ENCODE peak calls at places on chromosomes 11 and 22, in eight cellular contexts. One of them, this sample, is unnamed.

GRCh38 chr11:33410086-33410765 is 153.0 kb downstream of the HIPK3 start:
- DNase-seq in ACHN: no peak
- DNase-seq in HL-60: no peak
- DNase-seq in Right ventricle myocardium superior: no peak
- DNase-seq in HS-27A: no peak
- DNase-seq in GOT3: no peak
- DNase-seq in HEK293T: no peak
- DNase-seq in heart right ventricle: no peak
- DNase-seq in this sample: no peak

GRCh38 chr11:746289-747175 is 732 bp upstream of the TALDO1 start:
- DNase-seq in ACHN: no peak
- DNase-seq in HL-60: no peak
- DNase-seq in Right ventricle myocardium superior: no peak
- DNase-seq in HS-27A: no peak
- DNase-seq in GOT3: no peak
- DNase-seq in HEK293T: no peak
- DNase-seq in heart right ventricle: no peak
- DNase-seq in this sample: peak; percentile 46

GRCh38 chr11:67393990-67394389 is 2.2 kb downstream of the RAD9A start:
- DNase-seq in ACHN: no peak
- DNase-seq in HL-60: no peak
- DNase-seq in Right ventricle myocardium superior: no peak
- DNase-seq in HS-27A: no peak
- DNase-seq in GOT3: no peak
- DNase-seq in HEK293T: no peak
- DNase-seq in heart right ventricle: no peak
- DNase-seq in this sample: no peak

GRCh38 chr11:1196516-1197391 is 26.1 kb upstream of the MUC5B start:
- DNase-seq in ACHN: no peak
- DNase-seq in HL-60: no peak
- DNase-seq in Right ventricle myocardium superior: peak; percentile 37
- DNase-seq in HS-27A: no peak
- DNase-seq in GOT3: no peak
- DNase-seq in HEK293T: no peak
- DNase-seq in heart right ventricle: peak; percentile 1
- DNase-seq in this sample: no peak

GRCh38 chr11:105719073-105719846 is 109.4 kb downstream of the GRIA4 start:
- DNase-seq in ACHN: peak; percentile 63
- DNase-seq in HL-60: no peak
- DNase-seq in Right ventricle myocardium superior: no peak
- DNase-seq in HS-27A: peak; percentile 3
- DNase-seq in GOT3: no peak
- DNase-seq in HEK293T: peak; percentile 6
- DNase-seq in heart right ventricle: no peak
- DNase-seq in this sample: peak; percentile 88

GRCh38 chr11:66727282-66727882 is 1.6 kb downstream of the SPTBN2 start:
- DNase-seq in ACHN: peak; percentile 12
- DNase-seq in HL-60: peak; percentile 35
- DNase-seq in Right ventricle myocardium superior: no peak
- DNase-seq in HS-27A: no peak
- DNase-seq in GOT3: no peak
- DNase-seq in HEK293T: peak; percentile 54
- DNase-seq in heart right ventricle: no peak
- DNase-seq in this sample: no peak

GRCh38 chr11:57116654-57117053 is 65.1 kb upstream of the LRRC55 start:
- DNase-seq in ACHN: peak; percentile 37
- DNase-seq in HL-60: no peak
- DNase-seq in Right ventricle myocardium superior: peak; percentile 44
- DNase-seq in HS-27A: peak; percentile 52
- DNase-seq in GOT3: no peak
- DNase-seq in HEK293T: peak; percentile 41
- DNase-seq in heart right ventricle: peak; percentile 23
- DNase-seq in this sample: peak; percentile 31

GRCh38 chr11:118690553-118691304 is 11.3 kb upstream of the TREH start:
- DNase-seq in ACHN: no peak
- DNase-seq in HL-60: no peak
- DNase-seq in Right ventricle myocardium superior: no peak
- DNase-seq in HS-27A: no peak
- DNase-seq in GOT3: no peak
- DNase-seq in HEK293T: no peak
- DNase-seq in heart right ventricle: no peak
- DNase-seq in this sample: no peak

GRCh38 chr11:116736763-116737162 is 36.0 kb downstream of the BUD13 start:
- DNase-seq in ACHN: no peak
- DNase-seq in HL-60: no peak
- DNase-seq in Right ventricle myocardium superior: no peak
- DNase-seq in HS-27A: no peak
- DNase-seq in GOT3: no peak
- DNase-seq in HEK293T: peak; percentile 44
- DNase-seq in heart right ventricle: no peak
- DNase-seq in this sample: no peak

GRCh38 chr11:59818572-59818971 is 8.0 kb upstream of the MRPL16 start:
- DNase-seq in ACHN: no peak
- DNase-seq in HL-60: no peak
- DNase-seq in Right ventricle myocardium superior: no peak
- DNase-seq in HS-27A: no peak
- DNase-seq in GOT3: no peak
- DNase-seq in HEK293T: no peak
- DNase-seq in heart right ventricle: no peak
- DNase-seq in this sample: no peak

GRCh38 chr11:72599325-72600117 is 74.7 kb downstream of the PDE2A start:
- DNase-seq in ACHN: no peak
- DNase-seq in HL-60: no peak
- DNase-seq in Right ventricle myocardium superior: no peak
- DNase-seq in HS-27A: no peak
- DNase-seq in GOT3: no peak
- DNase-seq in HEK293T: no peak
- DNase-seq in heart right ventricle: no peak
- DNase-seq in this sample: peak; percentile 4

GRCh38 chr22:40691532-40691931 is 12.2 kb downstream of the MCHR1 start:
- DNase-seq in ACHN: no peak
- DNase-seq in HL-60: no peak
- DNase-seq in Right ventricle myocardium superior: no peak
- DNase-seq in HS-27A: no peak
- DNase-seq in GOT3: no peak
- DNase-seq in HEK293T: no peak
- DNase-seq in heart right ventricle: no peak
- DNase-seq in this sample: no peak

GRCh38 chr22:31488988-31489617 is 539 bp downstream of the EIF4ENIF1 start:
- DNase-seq in ACHN: peak; percentile 29
- DNase-seq in HL-60: no peak
- DNase-seq in Right ventricle myocardium superior: peak; percentile 53
- DNase-seq in HS-27A: no peak
- DNase-seq in GOT3: no peak
- DNase-seq in HEK293T: peak; percentile 71
- DNase-seq in heart right ventricle: peak; percentile 19
- DNase-seq in this sample: no peak

GRCh38 chr11:72069787-72070251 is 10.5 kb downstream of the NUMA1 start:
- DNase-seq in ACHN: peak; percentile 89
- DNase-seq in HL-60: peak; percentile 60
- DNase-seq in Right ventricle myocardium superior: peak; percentile 89
- DNase-seq in HS-27A: peak; percentile 76
- DNase-seq in GOT3: peak; percentile 57
- DNase-seq in HEK293T: no peak
- DNase-seq in heart right ventricle: peak; percentile 80
- DNase-seq in this sample: peak; percentile 83

GRCh38 chr11:73348838-73349237 is 27.4 kb upstream of the RELT start:
- DNase-seq in ACHN: no peak
- DNase-seq in HL-60: no peak
- DNase-seq in Right ventricle myocardium superior: no peak
- DNase-seq in HS-27A: no peak
- DNase-seq in GOT3: no peak
- DNase-seq in HEK293T: no peak
- DNase-seq in heart right ventricle: no peak
- DNase-seq in this sample: no peak

GRCh38 chr11:115425816-115426215 is 78.4 kb downstream of the CADM1 start:
- DNase-seq in ACHN: no peak
- DNase-seq in HL-60: no peak
- DNase-seq in Right ventricle myocardium superior: no peak
- DNase-seq in HS-27A: no peak
- DNase-seq in GOT3: no peak
- DNase-seq in HEK293T: no peak
- DNase-seq in heart right ventricle: no peak
- DNase-seq in this sample: no peak

GRCh38 chr11:65488273-65489058 is 10.4 kb upstream of the MALAT1 start:
- DNase-seq in ACHN: peak; percentile 29
- DNase-seq in HL-60: no peak
- DNase-seq in Right ventricle myocardium superior: peak; percentile 70
- DNase-seq in HS-27A: peak; percentile 66
- DNase-seq in GOT3: no peak
- DNase-seq in HEK293T: no peak
- DNase-seq in heart right ventricle: no peak
- DNase-seq in this sample: peak; percentile 56

GRCh38 chr11:28659716-28660348 is 551.6 kb downstream of the METTL15 start:
- DNase-seq in ACHN: no peak
- DNase-seq in HL-60: no peak
- DNase-seq in Right ventricle myocardium superior: no peak
- DNase-seq in HS-27A: no peak
- DNase-seq in GOT3: no peak
- DNase-seq in HEK293T: no peak
- DNase-seq in heart right ventricle: no peak
- DNase-seq in this sample: no peak

GRCh38 chr22:45934659-45935341 is 42.2 kb downstream of the WNT7B start:
- DNase-seq in ACHN: peak; percentile 61
- DNase-seq in HL-60: no peak
- DNase-seq in Right ventricle myocardium superior: no peak
- DNase-seq in HS-27A: peak; percentile 56
- DNase-seq in GOT3: no peak
- DNase-seq in HEK293T: no peak
- DNase-seq in heart right ventricle: peak; percentile 24
- DNase-seq in this sample: peak; percentile 99

This sample was measured in RCC 7860.